ENCODE peak calls at places on chromosomes 6 and 20, in seven cellular contexts. Y is effector CD4-positive, alpha-beta T cell; L is aorta; X is epithelial cell of esophagus; N is stimulated activated CD8-positive, alpha-beta memory T cell treated with anti-CD3 and anti-CD28 coated beads, Interleukin-2, amount 100 ng/mL, for 1 hour; G is RWPE1; V is anterior cingulate cortex. T is an unnamed sample.

GRCh38 chr6:112039431-112039770 is 14.5 kb upstream of the CCN6 start:
- DNase-seq in Y (no peak), L (no peak), X (no peak), N (no peak), G (no peak), V (no peak), T (no peak)

GRCh38 chr20:14401479-14402138 is 64.2 kb upstream of the FLRT3 start:
- DNase-seq in Y (no peak), L (no peak), X (no peak), N (no peak), G (no peak), V (no peak), T (no peak)

GRCh38 chr20:17320456-17320855 is 93.6 kb downstream of the PCSK2 start:
- DNase-seq in Y (no peak), L (no peak), X (no peak), N (no peak), G (no peak), V (no peak), T (no peak)

GRCh38 chr20:57265649-57266250 is 691 bp downstream of the BMP7 start:
- DNase-seq in Y (no peak), L (no peak), X (no peak), N (no peak), G (no peak), V (no peak), T (no peak)

GRCh38 chr6:56370127-56370540 is 122.8 kb upstream of the COL21A1 start:
- DNase-seq in Y (no peak), L (peak), X (peak), N (no peak), G (peak), V (no peak), T (peak)

GRCh38 chr20:44642203-44643153 is 9.0 kb downstream of the ADA start:
- DNase-seq in Y (peak), L (peak), X (peak), N (no peak), G (peak), V (peak), T (peak)

GRCh38 chr20:1841554-1842140 is 53.6 kb upstream of the SIRPA start:
- DNase-seq in Y (no peak), L (no peak), X (peak), N (no peak), G (peak), V (no peak), T (no peak)

GRCh38 chr6:3872370-3872854 is 23.2 kb downstream of the FAM50B start:
- DNase-seq in Y (no peak), L (no peak), X (no peak), N (no peak), G (no peak), V (no peak), T (no peak)

GRCh38 chr6:140105857-140106256 is 731.4 kb upstream of the CITED2 start:
- DNase-seq in Y (no peak), L (no peak), X (peak), N (no peak), G (peak), V (no peak), T (no peak)

GRCh38 chr20:47348539-47349142 is 7.9 kb downstream of the ZMYND8 start:
- DNase-seq in Y (no peak), L (no peak), X (no peak), N (no peak), G (no peak), V (no peak), T (no peak)

GRCh38 chr6:170460606-170461005 is 92.5 kb downstream of the PSMB1 start:
- DNase-seq in Y (no peak), L (no peak), X (no peak), N (no peak), G (no peak), V (no peak), T (no peak)

GRCh38 chr6:36127462-36128016 is 2.8 kb upstream of the MAPK13 start:
- DNase-seq in Y (no peak), L (no peak), X (peak), N (no peak), G (peak), V (no peak), T (peak)

GRCh38 chr6:38938741-38939140 is 109.8 kb upstream of the GLP1R start:
- DNase-seq in Y (no peak), L (no peak), X (no peak), N (no peak), G (no peak), V (no peak), T (no peak)

GRCh38 chr6:107132330-107132954 is 17.1 kb upstream of the BEND3 start:
- DNase-seq in Y (no peak), L (no peak), X (peak), N (no peak), G (peak), V (no peak), T (peak)

GRCh38 chr6:148247386-148248063 is 95.1 kb upstream of the SASH1 start:
- DNase-seq in Y (no peak), L (no peak), X (no peak), N (no peak), G (no peak), V (no peak), T (no peak)

GRCh38 chr20:19952392-19952791 is 64.8 kb upstream of the NAA20 start:
- DNase-seq in Y (no peak), L (no peak), X (peak), N (no peak), G (no peak), V (no peak), T (no peak)

GRCh38 chr20:32977281-32978008 is 26.8 kb downstream of the SUN5 start:
- DNase-seq in Y (no peak), L (no peak), X (no peak), N (no peak), G (no peak), V (no peak), T (no peak)

GRCh38 chr6:41561931-41562632 is 15.9 kb downstream of the FOXP4 start:
- DNase-seq in Y (no peak), L (no peak), X (no peak), N (no peak), G (no peak), V (no peak), T (no peak)

GRCh38 chr6:170265655-170266054 is 25.2 kb downstream of the DLL1 start:
- DNase-seq in Y (no peak), L (no peak), X (no peak), N (no peak), G (no peak), V (no peak), T (no peak)

GRCh38 chr6:36028088-36028886 is 679 bp downstream of the MAPK14 start:
- DNase-seq in Y (peak), L (peak), X (peak), N (no peak), G (peak), V (peak), T (no peak)

GRCh38 chr20:11430652-11431051 is 487.0 kb upstream of the BTBD3 start:
- DNase-seq in Y (no peak), L (no peak), X (no peak), N (no peak), G (no peak), V (no peak), T (no peak)

GRCh38 chr6:27623103-27623502 is 150.2 kb upstream of the ZNF184 start:
- DNase-seq in Y (no peak), L (no peak), X (peak), N (no peak), G (no peak), V (no peak), T (no peak)

GRCh38 chr20:22770240-22770800 is 185.9 kb upstream of the FOXA2 start:
- DNase-seq in Y (no peak), L (no peak), X (peak), N (no peak), G (no peak), V (no peak), T (no peak)

GRCh38 chr20:16209826-16210365 is 363.4 kb downstream of the KIF16B start:
- DNase-seq in Y (no peak), L (no peak), X (no peak), N (no peak), G (no peak), V (no peak), T (no peak)

GRCh38 chr6:137954253-137954652 is 87.2 kb downstream of the TNFAIP3 start:
- DNase-seq in Y (no peak), L (no peak), X (no peak), N (no peak), G (no peak), V (no peak), T (no peak)